ENCODE peak calls at places on chromosomes 5 and 9, in nine cellular contexts. I is left ventricle myocardium inferior, B is breast epithelium, F is spleen, W is psoas muscle, T is upper lobe of right lung, X is fibroblast of mammary gland, V is tibial artery, L is coronary artery. O is an unnamed sample.

GRCh38 chr9:110214553-110214952 is 6.6 kb upstream of the C9orf152 start:
- DNase-seq in B (no peak), T (no peak), L (no peak), V (no peak), I (no peak), X (no peak), W (no peak), F (no peak), O (no peak)

GRCh38 chr5:74641014-74641777 is 668 bp upstream of the ENC1 start:
- DNase-seq in X (peak), L (peak), T (peak), I (peak), B (peak), W (peak), F (peak), V (peak), O (peak)

GRCh38 chr5:45408067-45408466 is 288.1 kb downstream of the HCN1 start:
- DNase-seq in L (no peak), X (no peak), V (no peak), W (no peak), B (no peak), F (no peak), I (no peak), T (no peak), O (no peak)

GRCh38 chr9:134814598-134815215 is 65.9 kb upstream of the FCN2 start:
- DNase-seq in W (no peak), V (no peak), X (peak), B (no peak), T (no peak), L (no peak), F (no peak), I (no peak), O (no peak)

GRCh38 chr9:129676970-129677369 is 11.5 kb downstream of the PRRX2 start:
- DNase-seq in V (peak), F (no peak), I (no peak), B (no peak), L (no peak), X (peak), W (no peak), T (no peak), O (no peak)

GRCh38 chr5:1048861-1049838 is 40.5 kb downstream of the NKD2 start:
- DNase-seq in X (no peak), L (no peak), V (no peak), I (peak), T (no peak), F (no peak), W (peak), B (no peak), O (no peak)

GRCh38 chr5:174947548-174947947 is 223.2 kb downstream of the MSX2 start:
- DNase-seq in F (no peak), L (no peak), T (no peak), B (no peak), W (no peak), I (no peak), V (no peak), X (peak), O (no peak)

GRCh38 chr9:111900934-111901612 is 4.5 kb downstream of the UGCG start:
- DNase-seq in I (no peak), F (no peak), B (no peak), V (no peak), W (no peak), T (no peak), L (no peak), X (peak), O (no peak)

GRCh38 chr5:151570512-151571269 is 20.4 kb downstream of the FAT2 start:
- DNase-seq in V (no peak), L (no peak), X (no peak), F (no peak), W (no peak), B (peak), I (no peak), T (no peak), O (peak)

GRCh38 chr5:120297621-120298020 is 166.5 kb upstream of the PRR16 start:
- DNase-seq in W (no peak), B (no peak), I (no peak), F (no peak), T (no peak), V (no peak), L (no peak), X (peak), O (no peak)

GRCh38 chr5:131996210-131997025 is 15.0 kb downstream of the ACSL6 start:
- DNase-seq in F (peak), L (no peak), V (no peak), X (no peak), B (no peak), W (peak), T (peak), I (no peak), O (no peak)

GRCh38 chr5:1652873-1653707 is 129.3 kb upstream of the LPCAT1 start:
- DNase-seq in F (no peak), L (peak), T (peak), W (peak), I (no peak), X (no peak), V (no peak), B (no peak), O (no peak)

GRCh38 chr5:150945501-150945900 is 40.7 kb upstream of the ZNF300 start:
- DNase-seq in V (no peak), I (no peak), X (peak), W (no peak), T (no peak), F (no peak), B (no peak), L (no peak), O (no peak)

GRCh38 chr5:36462295-36463021 is 143.9 kb upstream of the SLC1A3 start:
- DNase-seq in F (no peak), W (no peak), I (no peak), V (no peak), L (no peak), B (no peak), T (no peak), X (peak), O (no peak)

GRCh38 chr9:12538842-12539584 is 154.2 kb upstream of the TYRP1 start:
- DNase-seq in T (no peak), I (no peak), X (no peak), F (no peak), L (no peak), B (no peak), W (no peak), V (no peak), O (no peak)

GRCh38 chr9:20242767-20243166 is 379.5 kb downstream of the MLLT3 start:
- DNase-seq in F (no peak), W (no peak), I (no peak), T (no peak), L (no peak), X (no peak), B (no peak), V (no peak), O (no peak)

GRCh38 chr5:58462623-58463230 is 2.8 kb upstream of the PLK2 start:
- DNase-seq in V (no peak), W (no peak), F (no peak), I (no peak), B (no peak), L (no peak), T (no peak), X (peak), O (no peak)

GRCh38 chr9:87122947-87123685 is 175.8 kb upstream of the GAS1 start:
- DNase-seq in X (peak), F (no peak), V (no peak), T (no peak), W (no peak), L (no peak), B (no peak), I (no peak), O (no peak)

GRCh38 chr5:115952579-115952978 is 9.7 kb upstream of the LVRN start:
- DNase-seq in X (no peak), L (no peak), W (no peak), T (no peak), V (no peak), B (no peak), F (no peak), I (no peak), O (no peak)

GRCh38 chr5:153866176-153866575 is 172.5 kb downstream of the FAM114A2 start:
- DNase-seq in W (no peak), T (no peak), L (no peak), X (peak), V (no peak), B (no peak), F (no peak), I (no peak), O (no peak)

GRCh38 chr5:127092690-127093089 is 19.4 kb upstream of the C5orf63 start:
- DNase-seq in X (peak), B (no peak), T (no peak), W (no peak), F (no peak), V (no peak), L (no peak), I (no peak), O (no peak)

DNA sequence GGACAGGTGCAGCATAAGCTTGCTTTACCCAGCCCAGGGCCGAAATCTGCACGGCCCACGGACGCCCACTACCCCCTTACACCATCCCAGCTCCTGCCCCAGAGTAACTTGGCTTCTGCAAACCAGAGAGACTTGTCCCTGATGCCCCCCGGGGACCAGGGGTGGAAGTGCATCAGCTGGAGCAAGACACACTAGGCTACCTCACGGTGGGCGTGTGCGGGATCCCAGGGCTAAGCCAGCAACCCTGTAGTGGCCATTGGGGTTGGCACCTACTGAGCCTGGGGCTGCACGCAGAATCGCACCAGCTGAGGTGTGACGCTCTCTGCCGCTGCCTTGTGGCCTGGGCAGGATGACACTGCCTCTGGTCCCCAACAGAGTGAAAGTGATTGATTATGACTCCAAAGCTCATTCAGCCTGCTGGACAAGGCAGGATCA is 6.1 kb upstream of the ZNF79 start:
- DNase-seq in T (peak), B (no peak), F (no peak), V (no peak), X (no peak), I (no peak), L (no peak), W (peak), O (no peak)
- TF ChIP-seq CTCF in T (peak), B (no peak), F (peak), V (peak), X (no peak), I (peak), L (no peak), W (peak), O (no peak)

GRCh38 chr5:161966544-161966943 is 101.0 kb upstream of the GABRG2 start:
- DNase-seq in I (no peak), W (no peak), X (peak), F (no peak), B (no peak), L (no peak), T (no peak), V (no peak), O (no peak)
- TF ChIP-seq CTCF in I (peak), W (no peak), X (no peak), F (no peak), B (no peak), L (peak), T (peak), V (no peak), O (no peak)

DNA sequence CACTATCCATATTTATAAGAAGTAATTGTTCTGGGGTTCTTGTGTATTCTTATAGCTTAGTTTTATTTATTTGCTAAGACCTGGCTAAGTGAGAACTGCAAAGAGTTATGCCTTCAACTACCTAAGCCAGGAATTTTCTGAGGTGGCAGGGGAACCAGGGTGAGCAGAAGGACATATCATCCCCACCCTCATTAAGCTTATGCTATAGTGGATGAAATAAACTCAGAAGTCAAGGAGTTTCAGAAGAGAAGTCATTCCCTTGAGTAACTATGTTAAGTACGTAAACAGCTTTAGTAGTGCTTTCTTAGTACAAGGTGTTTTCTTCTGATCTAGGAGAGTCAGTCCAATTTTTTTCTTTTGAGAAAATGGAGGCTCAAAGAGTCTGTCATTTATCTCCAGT is 41.7 kb downstream of the STK32A start:
- DNase-seq in I (no peak), X (no peak), F (no peak), V (no peak), B (no peak), L (no peak), W (no peak), T (no peak), O (no peak)
- TF ChIP-seq CTCF in I (no peak), X (no peak), F (no peak), V (no peak), B (no peak), L (no peak), W (no peak), T (no peak), O (no peak)

DNA sequence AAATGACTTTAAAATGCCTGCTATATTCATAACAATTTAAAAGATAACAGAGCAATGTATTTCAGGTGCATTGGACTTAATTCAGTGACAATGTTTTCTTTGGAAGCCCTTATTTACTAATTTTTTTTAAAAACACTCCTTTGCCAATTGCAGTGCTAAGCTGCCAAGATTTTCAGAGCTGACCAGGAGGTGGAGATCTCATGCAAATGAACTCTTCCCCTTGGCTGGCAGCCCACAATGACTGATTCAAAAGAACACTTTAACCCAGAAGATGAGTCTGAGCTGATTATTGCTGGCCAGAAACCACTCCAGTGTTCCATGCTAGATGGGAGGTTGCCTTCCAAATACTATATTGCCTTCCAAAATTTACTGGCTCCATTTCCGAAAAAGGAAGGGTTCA is 128.3 kb upstream of the CCNH start:
- DNase-seq in T (no peak), X (peak), W (peak), I (peak), V (no peak), B (peak), F (no peak), L (no peak), O (peak)
- TF ChIP-seq CTCF in T (no peak), X (peak), W (no peak), I (peak), V (no peak), B (no peak), F (no peak), L (no peak), O (no peak)

DNA sequence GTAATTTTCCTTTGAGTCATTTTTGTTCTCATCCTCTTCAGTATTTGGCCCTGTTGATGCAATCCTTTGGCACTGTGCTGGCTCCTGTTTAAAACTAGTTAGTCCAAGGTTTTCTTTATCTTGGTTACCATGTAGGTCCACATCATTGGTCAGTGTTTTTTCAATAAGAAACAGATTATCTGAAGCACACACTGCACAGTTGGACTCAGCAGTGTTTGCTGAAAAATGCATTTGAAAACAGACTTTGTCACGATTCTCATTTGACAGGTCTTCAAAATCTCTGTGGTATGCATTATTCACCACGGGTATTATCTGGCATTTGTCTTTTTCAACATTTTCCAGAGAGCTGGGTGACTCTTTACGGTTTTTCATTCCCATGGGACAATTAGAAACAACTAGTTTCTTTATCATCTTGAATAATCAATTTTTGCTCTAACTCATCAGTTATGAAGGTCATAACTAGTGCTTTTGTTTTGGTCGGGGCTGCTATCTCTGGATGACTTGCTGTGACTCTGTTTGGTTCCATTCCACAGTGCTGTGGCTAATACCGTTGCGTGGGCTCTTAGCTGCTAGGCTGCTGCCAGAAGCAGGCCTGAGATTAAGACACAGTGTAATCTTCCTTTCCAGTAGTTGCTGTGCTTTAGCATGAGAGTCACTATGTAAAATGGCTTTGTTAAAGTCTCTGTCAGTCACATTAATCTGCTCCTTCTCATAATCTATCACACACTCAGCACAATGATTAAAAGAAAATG is 36.2 kb downstream of the NUDT12 start:
- DNase-seq in F (no peak), W (no peak), T (no peak), V (no peak), B (no peak), I (no peak), L (no peak), X (peak), O (no peak)
- TF ChIP-seq CTCF in F (no peak), W (no peak), T (no peak), V (no peak), B (no peak), I (no peak), L (no peak), X (no peak), O (no peak)

GRCh38 chr5:102975040-102975439 is 144.9 kb downstream of the GIN1 start:
- DNase-seq in V (no peak), B (no peak), X (peak), L (no peak), I (no peak), T (no peak), F (no peak), W (no peak), O (no peak)

GRCh38 chr5:102975457-102976182 is 144.3 kb downstream of the GIN1 start:
- DNase-seq in F (no peak), V (no peak), L (no peak), X (peak), W (no peak), I (no peak), T (no peak), B (no peak), O (no peak)

GRCh38 chr5:102971693-102972293 is 148.1 kb downstream of the GIN1 start:
- DNase-seq in V (no peak), L (no peak), W (no peak), T (no peak), X (peak), B (no peak), F (no peak), I (no peak), O (no peak)

DNA sequence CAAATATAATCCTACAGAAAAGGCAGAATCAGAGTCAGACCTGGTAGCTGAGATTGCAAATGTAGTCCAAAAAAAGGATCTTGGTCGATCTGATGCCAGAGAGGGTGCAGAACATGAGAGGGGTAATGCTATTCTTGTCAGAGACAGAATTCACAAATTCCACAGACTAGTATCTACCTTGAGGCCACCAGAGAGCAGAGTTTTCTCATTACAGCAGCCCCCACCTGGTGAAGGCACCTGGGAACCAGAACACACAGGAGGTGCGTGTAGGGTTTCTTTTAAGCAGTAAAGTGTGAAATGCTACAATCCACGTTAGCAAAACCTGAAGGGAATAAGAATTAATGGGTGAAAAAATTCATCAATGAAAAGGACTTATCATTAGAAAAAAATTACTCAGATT is 145.8 kb downstream of the GIN1 start:
- DNase-seq in X (no peak), F (no peak), W (no peak), B (no peak), V (no peak), T (no peak), L (no peak), I (no peak), O (no peak)
- TF ChIP-seq CTCF in X (no peak), F (no peak), W (no peak), B (no peak), V (no peak), T (no peak), L (no peak), I (no peak), O (no peak)

GRCh38 chr9:136133191-136133958 is 14.7 kb upstream of the TMEM250 start:
- DNase-seq in V (no peak), X (no peak), L (no peak), B (no peak), W (peak), T (no peak), F (no peak), I (no peak), O (peak)
- TF ChIP-seq CTCF in V (peak), X (peak), L (no peak), B (no peak), W (no peak), T (peak), F (peak), I (peak), O (peak)

O was measured in mesothelial cell of epicardium.